ENCODE peak calls at places on chromosomes 12 and 14, in six cellular contexts. B, T, Z, E, F and U are unnamed samples.

GRCh38 chr12:57740656-57741412 is 2.3 kb upstream of the AGAP2 start:
- DNase-seq in B (no peak), T (peak), Z (peak), E (no peak), F (no peak), U (no peak)

GRCh38 chr12:53698948-53699672 is 23.2 kb upstream of the ATP5MC2 start:
- DNase-seq in B (no peak), T (no peak), Z (no peak), E (no peak), F (no peak), U (no peak)

GRCh38 chr14:104206281-104206904 is 68.0 kb downstream of the KIF26A start:
- DNase-seq in B (no peak), T (peak), Z (peak), E (no peak), F (peak), U (no peak)

GRCh38 chr12:25337916-25338315 is 87.2 kb upstream of the KRAS start:
- DNase-seq in B (no peak), T (no peak), Z (no peak), E (no peak), F (no peak), U (no peak)

GRCh38 chr14:69711471-69712216 is 55.3 kb upstream of the SRSF5 start:
- DNase-seq in B (no peak), T (no peak), Z (no peak), E (no peak), F (no peak), U (no peak)

GRCh38 chr12:128737292-128737966 is 86.3 kb downstream of the SLC15A4 start:
- DNase-seq in B (no peak), T (no peak), Z (no peak), E (no peak), F (no peak), U (no peak)

GRCh38 chr12:99053599-99054362 is 408.7 kb downstream of the APAF1 start:
- DNase-seq in B (no peak), T (no peak), Z (no peak), E (no peak), F (no peak), U (no peak)

GRCh38 chr12:42277426-42278115 is 39.5 kb upstream of the YAF2 start:
- DNase-seq in B (no peak), T (no peak), Z (no peak), E (no peak), F (no peak), U (no peak)

GRCh38 chr12:6603095-6603567 is 4.0 kb downstream of the CHD4 start:
- DNase-seq in B (no peak), T (peak), Z (peak), E (peak), F (peak), U (no peak)

GRCh38 chr12:53049582-53050318 is at the start of gene TNS2:
- DNase-seq in B (no peak), T (peak), Z (peak), E (peak), F (peak), U (no peak)

GRCh38 chr12:69555461-69555860 is 29.8 kb upstream of the CCT2 start:
- DNase-seq in B (no peak), T (no peak), Z (no peak), E (peak), F (peak), U (no peak)

GRCh38 chr12:62817556-62818271 is 117.2 kb downstream of the PPM1H start:
- DNase-seq in B (no peak), T (no peak), Z (peak), E (peak), F (peak), U (no peak)

GRCh38 chr14:95097385-95097784 is 59.9 kb downstream of the DICER1 start:
- DNase-seq in B (no peak), T (no peak), Z (no peak), E (peak), F (no peak), U (no peak)

GRCh38 chr14:64703393-64704144 is 655 bp upstream of the PLEKHG3 start:
- DNase-seq in B (no peak), T (peak), Z (peak), E (no peak), F (peak), U (no peak)

GRCh38 chr12:121812320-121812871 is 8.6 kb downstream of the SETD1B start:
- DNase-seq in B (no peak), T (peak), Z (peak), E (peak), F (peak), U (peak)

GRCh38 chr12:121465921-121466799 is 66.2 kb downstream of the RNF34 start:
- DNase-seq in B (no peak), T (no peak), Z (no peak), E (no peak), F (peak), U (no peak)

GRCh38 chr12:110345963-110346362 is 57.5 kb downstream of the ANAPC7 start:
- DNase-seq in B (no peak), T (no peak), Z (peak), E (no peak), F (no peak), U (no peak)

DNA sequence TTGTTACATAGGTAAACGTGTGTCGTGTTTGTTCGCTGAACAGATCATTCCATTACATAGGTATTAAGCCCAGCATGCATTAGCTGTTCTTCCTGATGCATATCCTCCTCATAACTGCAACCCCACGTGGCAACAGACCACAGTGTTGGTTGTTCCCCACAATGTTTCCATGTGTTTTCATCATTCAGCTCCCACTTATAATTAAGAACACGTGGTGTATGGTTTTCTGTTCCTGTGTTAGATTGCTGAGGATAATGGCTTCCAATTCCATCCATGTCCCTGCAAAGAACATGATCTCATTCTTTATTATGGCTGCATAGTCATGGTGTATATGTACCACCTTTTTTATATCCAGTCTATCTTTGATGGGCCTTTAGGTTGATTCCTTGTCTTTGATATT is 1071.1 kb downstream of the SLC16A7 start:
- DNase-seq in B (no peak), T (no peak), Z (no peak), E (no peak), F (no peak), U (no peak)
- H2BK15ac ChIP-seq in B (no peak), T (no peak), Z (no peak), E (no peak), F (no peak), U (no peak)

GRCh38 chr14:90545966-90546751 is 149.3 kb downstream of the CALM1 start:
- DNase-seq in B (no peak), T (no peak), Z (no peak), E (no peak), F (no peak), U (no peak)

GRCh38 chr14:90548455-90548854 is 151.6 kb downstream of the CALM1 start:
- DNase-seq in B (no peak), T (no peak), Z (no peak), E (no peak), F (no peak), U (no peak)

GRCh38 chr14:90546767-90547166 is 149.9 kb downstream of the CALM1 start:
- DNase-seq in B (no peak), T (peak), Z (no peak), E (no peak), F (no peak), U (no peak)

GRCh38 chr14:90547968-90548367 is 151.1 kb downstream of the CALM1 start:
- DNase-seq in B (no peak), T (no peak), Z (no peak), E (no peak), F (no peak), U (no peak)

GRCh38 chr14:90547250-90547649 is 150.4 kb downstream of the CALM1 start:
- DNase-seq in B (no peak), T (no peak), Z (no peak), E (no peak), F (no peak), U (no peak)
- H2BK15ac ChIP-seq in B (no peak), T (no peak), Z (no peak), E (no peak), F (no peak), U (no peak)

DNA sequence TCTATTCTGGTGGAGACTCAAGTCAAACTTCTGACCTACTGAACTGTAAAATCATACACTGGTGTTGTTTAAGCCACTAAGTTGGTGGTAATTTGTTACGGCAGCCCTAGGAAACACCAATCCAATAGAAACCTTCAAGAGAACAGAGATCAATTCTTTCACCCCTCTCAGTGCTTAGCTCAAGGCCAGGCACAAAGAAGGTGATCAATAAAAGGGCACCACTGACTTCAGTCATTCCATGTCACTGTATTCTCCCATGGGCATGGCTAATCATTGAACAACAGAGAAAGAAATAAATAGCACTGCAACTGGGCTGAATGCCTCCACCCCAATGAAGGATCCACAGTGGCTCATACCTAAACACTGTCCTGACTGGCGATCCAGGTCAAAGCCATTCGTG is 7.3 kb downstream of the FBLN5 start:
- DNase-seq in B (no peak), T (no peak), Z (no peak), E (no peak), F (no peak), U (no peak)
- H2BK15ac ChIP-seq in B (no peak), T (no peak), Z (no peak), E (no peak), F (no peak), U (no peak)

DNA sequence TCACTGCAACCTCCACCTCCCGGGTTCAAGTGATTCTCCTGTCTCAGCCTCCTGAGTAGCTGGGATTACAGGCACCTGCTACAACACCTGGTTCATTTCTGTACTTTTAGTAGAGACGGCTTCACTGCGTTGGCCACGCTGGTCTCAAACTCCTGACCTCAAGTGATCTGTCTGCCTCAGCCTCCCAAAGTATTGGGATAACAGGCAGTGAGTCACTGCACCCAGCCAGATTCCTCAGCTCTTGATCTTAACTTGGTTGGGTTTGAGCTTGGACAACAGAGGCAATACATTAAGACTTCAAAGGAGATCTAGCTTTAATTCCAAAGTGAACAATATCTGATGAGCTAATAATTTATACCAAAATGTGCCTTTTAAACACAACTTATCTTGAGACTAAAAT is 5.6 kb downstream of the DAZAP2 start:
- DNase-seq in B (no peak), T (no peak), Z (no peak), E (peak), F (no peak), U (no peak)
- H2BK15ac ChIP-seq in B (no peak), T (no peak), Z (no peak), E (no peak), F (no peak), U (no peak)

DNA sequence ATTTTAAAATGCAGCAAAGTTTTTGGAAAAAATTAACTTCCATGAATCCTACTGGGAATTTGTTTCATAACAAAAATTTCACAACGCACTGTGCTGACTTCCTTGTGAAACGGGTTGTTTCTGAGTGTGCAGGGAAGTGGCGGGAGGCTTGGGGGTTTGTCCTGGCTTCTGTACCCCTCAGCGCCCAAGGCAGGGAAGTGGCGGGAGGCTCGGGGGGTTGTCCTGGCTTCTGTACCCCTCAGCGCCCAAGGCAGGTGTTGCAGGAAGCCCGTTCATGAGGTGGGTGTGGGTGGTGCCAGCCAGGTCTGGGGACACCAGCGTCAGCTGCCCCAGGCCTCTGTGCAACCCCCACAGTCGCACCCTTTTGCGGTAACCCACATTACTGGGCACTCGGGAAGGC is 25.1 kb downstream of the ADGRD1 start:
- DNase-seq in B (no peak), T (peak), Z (no peak), E (no peak), F (no peak), U (no peak)
- H2BK15ac ChIP-seq in B (no peak), T (no peak), Z (no peak), E (no peak), F (no peak), U (peak)

DNA sequence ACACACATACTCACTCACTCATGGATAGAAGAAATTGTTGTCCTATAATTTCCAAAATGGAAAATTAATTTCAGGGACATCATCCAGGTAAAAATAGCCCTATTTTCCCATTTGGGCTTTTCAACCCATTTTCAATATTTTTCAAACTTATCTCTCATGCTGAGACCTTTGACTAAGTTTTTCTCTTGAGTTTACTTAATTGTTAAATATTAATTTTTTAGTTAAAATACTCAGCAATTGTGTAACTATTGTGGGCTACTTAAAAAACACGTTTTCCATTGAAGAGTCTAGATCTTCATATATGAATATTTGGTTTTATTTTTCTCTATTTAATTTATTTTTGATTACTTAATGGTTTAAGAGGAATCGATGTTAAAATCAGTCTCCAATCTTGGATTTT is 14.2 kb upstream of the TAS2R43 start:
- DNase-seq in B (no peak), T (no peak), Z (no peak), E (no peak), F (no peak), U (no peak)
- H2BK15ac ChIP-seq in B (no peak), T (no peak), Z (no peak), E (no peak), F (no peak), U (no peak)

DNA sequence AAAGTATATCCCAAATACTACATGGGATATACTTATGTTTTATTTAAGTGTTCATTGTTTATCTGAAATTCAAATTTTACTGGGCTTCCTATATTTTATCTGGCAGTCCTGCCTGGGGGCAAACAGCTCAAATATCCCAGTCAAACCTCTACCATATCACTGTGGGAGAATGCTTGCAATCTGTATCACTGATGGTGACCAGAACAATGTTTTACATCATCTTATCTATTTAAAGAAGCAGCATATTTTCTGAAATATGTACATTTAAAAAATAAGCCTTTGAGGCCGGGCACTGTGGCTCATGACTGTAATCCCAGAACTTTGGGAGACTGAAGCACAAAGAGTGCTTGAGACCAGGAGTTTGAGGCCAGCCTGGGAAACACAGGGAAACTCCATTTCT is 65.3 kb downstream of the KSR2 start:
- DNase-seq in B (no peak), T (no peak), Z (no peak), E (no peak), F (no peak), U (no peak)
- H2BK15ac ChIP-seq in B (no peak), T (no peak), Z (no peak), E (no peak), F (no peak), U (no peak)